ENCODE peak calls at places on chromosomes 16 and 17, in nine cellular contexts. S is PC-3, W is GM23338, I is PC-9, J is HCT116, K is hepatocyte, L is fibroblast of lung, V is A549, F is OCI-LY7. C is an unnamed sample.

GRCh38 chr16:70665806-70666735 is 19.7 kb downstream of the IL34 start:
- DNase-seq in I (no peak), K (no peak), W (no peak), L (no peak), V (no peak), J (no peak), F (no peak), S (no peak), C (no peak)

GRCh38 chr17:76556759-76557367 is 17.0 kb downstream of the PRCD start:
- DNase-seq in I (no peak), W (peak), S (peak), V (no peak), F (no peak), J (no peak), K (peak), L (peak), C (peak)

GRCh38 chr17:36468903-36469635 is 17.4 kb upstream of the ZNHIT3 start:
- DNase-seq in W (no peak), L (no peak), K (no peak), V (no peak), I (no peak), S (no peak), F (no peak), J (no peak), C (no peak)

GRCh38 chr16:24069036-24069590 is 187.0 kb upstream of the CACNG3 start:
- DNase-seq in I (no peak), W (no peak), V (no peak), S (no peak), J (no peak), F (no peak), K (no peak), L (no peak), C (no peak)

GRCh38 chr17:61414141-61414935 is 14.7 kb downstream of the TBX2 start:
- DNase-seq in V (no peak), S (peak), F (no peak), L (peak), K (no peak), J (no peak), I (no peak), W (no peak), C (no peak)

GRCh38 chr16:6231351-6231750 is 1101.3 kb upstream of the RBFOX1 start:
- DNase-seq in V (no peak), W (no peak), K (no peak), S (no peak), I (no peak), L (no peak), J (no peak), F (no peak), C (no peak)

GRCh38 chr16:3609895-3610697 is 1.3 kb downstream of the SLX4 start:
- DNase-seq in V (no peak), K (peak), W (no peak), I (no peak), L (no peak), J (no peak), S (no peak), F (peak), C (no peak)

GRCh38 chr17:17921192-17922082 is 50.8 kb downstream of the TOM1L2 start:
- DNase-seq in W (peak), K (peak), S (peak), V (peak), F (no peak), I (peak), L (peak), J (peak), C (no peak)

GRCh38 chr17:60468371-60468770 is 46.1 kb downstream of the CHCT1 start:
- DNase-seq in K (no peak), F (no peak), J (no peak), L (peak), W (no peak), I (no peak), S (no peak), V (no peak), C (no peak)

GRCh38 chr16:7246578-7246977 is 86.1 kb upstream of the RBFOX1 start:
- DNase-seq in L (no peak), F (no peak), S (no peak), J (no peak), V (no peak), W (peak), K (peak), I (no peak), C (no peak)

GRCh38 chr17:41785876-41786226 is 660 bp downstream of the JUP start:
- DNase-seq in L (no peak), S (peak), J (no peak), K (peak), I (peak), W (peak), F (no peak), V (no peak), C (peak)

GRCh38 chr16:86942469-86943175 is 364.3 kb downstream of the FOXL1 start:
- DNase-seq in F (no peak), W (no peak), L (peak), K (no peak), J (no peak), S (peak), I (no peak), V (no peak), C (no peak)

GRCh38 chr16:85077039-85077438 is 35.2 kb downstream of the CIBAR2 start:
- DNase-seq in K (no peak), F (no peak), L (no peak), I (no peak), S (no peak), V (no peak), J (no peak), W (peak), C (no peak)

GRCh38 chr16:47886631-47887415 is 269.0 kb downstream of the ABCC12 start:
- DNase-seq in S (no peak), F (no peak), K (no peak), J (no peak), L (peak), I (no peak), W (no peak), V (no peak), C (no peak)

GRCh38 chr16:88651276-88651988 is 579 bp upstream of the CYBA start:
- DNase-seq in I (peak), J (peak), V (no peak), W (peak), L (no peak), S (no peak), K (peak), F (peak), C (peak)
- H3K4me2 ChIP-seq in I (peak), J (peak), V (peak), W (peak), L (peak), S (no peak), K (peak), F (peak), C (peak)

GRCh38 chr16:8632675-8633182 is 11.2 kb downstream of the METTL22 start:
- DNase-seq in W (no peak), V (no peak), L (no peak), I (no peak), J (no peak), S (no peak), K (no peak), F (no peak), C (no peak)

GRCh38 chr16:8639694-8640093 is 18.2 kb downstream of the METTL22 start:
- DNase-seq in F (no peak), V (no peak), J (no peak), K (no peak), W (no peak), I (no peak), L (no peak), S (no peak), C (no peak)

GRCh38 chr16:8631373-8631772 is 9.9 kb downstream of the METTL22 start:
- DNase-seq in L (peak), J (no peak), F (no peak), S (no peak), I (no peak), K (no peak), V (no peak), W (no peak), C (no peak)

GRCh38 chr16:8631818-8632217 is 10.3 kb downstream of the METTL22 start:
- DNase-seq in J (no peak), I (no peak), K (no peak), F (no peak), W (no peak), V (no peak), L (no peak), S (no peak), C (no peak)

GRCh38 chr16:8634991-8635736 is 13.7 kb downstream of the METTL22 start:
- DNase-seq in L (peak), K (peak), J (no peak), I (no peak), S (peak), W (peak), V (peak), F (peak), C (no peak)
- TF ChIP-seq CTCF in L (peak), K (peak), J (peak), I (no peak), S (peak), W (peak), V (peak), F (peak), C (peak)

DNA sequence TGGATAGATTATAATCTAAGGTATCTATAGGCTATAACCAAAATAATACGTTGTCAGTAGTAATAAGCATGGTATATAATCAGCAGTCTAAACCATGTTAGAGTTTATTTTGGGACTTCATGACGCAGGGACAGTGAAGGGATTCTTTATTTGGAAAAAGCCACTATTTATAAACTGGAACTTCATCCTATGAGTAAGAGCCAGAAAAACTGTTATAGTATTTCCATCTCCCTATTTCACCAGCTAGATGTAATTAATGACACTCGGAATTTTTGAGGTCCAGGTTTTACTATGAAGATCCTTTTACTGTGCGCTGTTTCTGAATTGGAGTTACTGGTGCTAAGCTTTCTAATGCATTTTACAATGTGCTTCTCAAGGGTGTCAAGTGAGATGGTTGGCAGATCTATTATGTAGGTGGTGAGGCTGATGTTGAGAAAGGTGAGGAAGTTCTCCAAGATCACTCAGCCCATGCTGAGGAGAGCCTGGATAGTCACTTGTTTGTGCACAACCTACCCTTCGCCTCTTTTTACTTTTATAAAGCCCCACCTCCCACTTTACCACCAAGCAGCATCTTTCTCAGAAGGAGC is 149.3 kb downstream of the MSI2 start:
- DNase-seq in W (no peak), I (no peak), J (no peak), L (no peak), F (no peak), K (no peak), V (no peak), S (no peak), C (no peak)
- H3K4me2 ChIP-seq in W (no peak), I (no peak), J (no peak), L (no peak), F (no peak), K (no peak), V (no peak), S (no peak), C (no peak)

GRCh38 chr17:67376892-67377726 is at the start of gene PITPNC1:
- DNase-seq in J (peak), I (peak), S (peak), L (peak), K (peak), V (peak), F (peak), W (peak), C (peak)
- TF ChIP-seq CTCF in J (no peak), I (no peak), S (no peak), L (peak), K (no peak), V (peak), F (peak), W (no peak), C (no peak)

GRCh38 chr16:88554711-88555264 is 15.4 kb upstream of the ZC3H18 start:
- DNase-seq in K (no peak), I (no peak), W (no peak), F (no peak), L (no peak), J (no peak), S (no peak), V (no peak), C (no peak)
- H3K4me2 ChIP-seq in K (no peak), I (no peak), W (no peak), F (peak), L (no peak), J (no peak), S (no peak), V (no peak), C (no peak)

GRCh38 chr17:20992987-20993862 is 49.6 kb downstream of the USP22 start:
- DNase-seq in F (peak), K (peak), S (peak), W (peak), L (peak), V (peak), J (peak), I (peak), C (peak)
- TF ChIP-seq CTCF in F (peak), K (peak), S (peak), W (peak), L (peak), V (peak), J (peak), I (peak), C (peak)

GRCh38 chr17:8466873-8467272 is 31.2 kb downstream of the NDEL1 start:
- DNase-seq in V (no peak), L (no peak), W (no peak), I (no peak), K (no peak), F (no peak), J (no peak), S (no peak), C (no peak)

GRCh38 chr17:8466466-8466865 is 30.8 kb downstream of the NDEL1 start:
- DNase-seq in V (no peak), S (no peak), L (peak), W (no peak), F (no peak), I (no peak), J (no peak), K (no peak), C (no peak)

GRCh38 chr17:8467527-8467926 is 31.8 kb downstream of the NDEL1 start:
- DNase-seq in F (no peak), S (no peak), V (no peak), J (no peak), K (no peak), L (no peak), W (no peak), I (no peak), C (no peak)

GRCh38 chr17:8464941-8465340 is 29.3 kb downstream of the NDEL1 start:
- DNase-seq in K (no peak), F (no peak), V (no peak), I (no peak), W (no peak), L (no peak), J (no peak), S (no peak), C (no peak)

DNA sequence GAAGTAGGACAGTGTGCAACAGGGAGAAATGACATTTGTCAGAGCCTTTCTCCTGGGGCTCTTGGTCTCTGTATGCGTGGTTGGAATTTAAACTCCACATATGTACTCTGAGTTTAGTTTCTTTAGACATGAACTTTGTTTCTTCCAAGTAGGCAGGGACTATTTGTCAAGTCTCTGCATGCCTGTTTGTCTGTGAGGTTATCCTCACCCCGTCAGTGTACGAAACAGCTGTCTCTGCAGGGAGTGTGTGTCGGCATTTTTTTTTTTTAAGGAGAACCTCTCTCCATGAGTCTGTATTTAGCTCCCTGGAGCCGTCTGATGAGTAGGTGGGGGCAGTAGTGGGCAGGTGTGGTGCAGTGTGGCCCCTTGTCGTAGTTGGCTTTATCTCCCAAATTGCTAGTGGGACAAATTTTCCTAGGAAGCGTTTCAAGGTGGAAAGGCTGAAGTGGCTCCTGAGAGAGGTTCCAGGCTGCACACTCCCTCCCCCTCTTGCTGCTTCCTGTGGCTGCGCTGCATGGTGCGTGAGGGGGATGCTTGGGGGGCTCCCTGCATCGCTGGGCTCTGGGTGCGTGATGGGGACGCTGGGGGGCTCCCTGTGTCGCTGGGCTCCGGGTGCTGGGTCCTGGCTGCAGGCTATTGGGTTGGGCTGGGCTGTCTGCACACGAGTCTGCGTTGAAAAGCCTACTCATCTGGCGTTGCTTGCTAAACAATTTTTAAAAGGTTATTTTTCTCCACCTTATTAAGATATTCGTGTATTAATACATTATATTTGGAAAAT is 29.9 kb downstream of the NDEL1 start:
- DNase-seq in V (no peak), F (no peak), K (no peak), I (no peak), J (no peak), W (no peak), S (no peak), L (peak), C (no peak)
- H3K4me2 ChIP-seq in V (no peak), F (no peak), K (peak), I (no peak), J (no peak), W (no peak), S (no peak), L (no peak), C (no peak)

DNA sequence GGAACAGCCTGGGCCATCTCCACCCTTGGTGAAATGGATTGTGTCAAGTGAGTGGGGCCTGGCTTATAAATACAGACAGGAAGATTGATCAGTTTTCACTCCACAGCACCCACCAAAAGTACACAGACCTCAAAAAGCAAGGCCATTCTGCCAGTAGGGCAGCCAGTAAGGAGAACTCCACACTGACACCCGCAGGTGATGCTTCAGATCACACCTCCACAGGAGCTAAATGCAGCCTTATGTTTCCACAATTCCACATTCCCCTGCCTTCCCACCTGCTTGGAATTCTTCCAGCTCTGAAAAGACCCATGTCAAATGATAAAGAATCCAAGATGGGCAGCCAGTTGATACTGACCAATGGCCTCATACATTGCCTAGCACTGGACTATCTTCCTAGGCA is 191.1 kb downstream of the ZFHX3 start:
- DNase-seq in I (no peak), F (no peak), V (peak), L (no peak), K (peak), J (no peak), W (peak), S (peak), C (no peak)
- TF ChIP-seq CTCF in I (peak), F (peak), V (peak), L (peak), K (peak), J (peak), W (peak), S (peak), C (peak)

DNA sequence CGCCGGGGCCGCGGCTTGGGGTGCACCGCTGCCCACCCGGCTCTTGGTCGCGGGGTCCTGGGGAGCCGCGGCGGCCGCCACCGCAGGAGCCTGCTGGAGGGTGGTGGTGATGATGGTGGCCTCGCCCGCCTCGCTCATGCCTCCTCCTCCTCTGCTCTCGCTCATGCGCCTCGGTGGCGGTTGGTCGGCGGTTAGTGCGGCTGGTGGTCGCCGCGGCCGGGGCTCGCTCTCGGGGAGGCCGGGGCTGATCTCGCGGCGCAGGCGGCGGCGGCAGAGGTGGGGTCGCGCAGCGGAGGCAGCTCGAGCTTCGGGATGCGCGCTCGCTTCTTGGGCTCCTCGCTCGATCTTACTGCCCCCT is 41.6 kb downstream of the AHSP start:
- DNase-seq in K (no peak), I (no peak), L (no peak), V (no peak), J (no peak), W (peak), F (no peak), S (no peak), C (no peak)
- H3K4me2 ChIP-seq in K (peak), I (no peak), L (no peak), V (no peak), J (no peak), W (peak), F (no peak), S (no peak), C (no peak)